ENCODE peak calls at places on chromosomes 5 and 9, in six cellular contexts. S, K, Y, W, T and N are unnamed samples.

GRCh38 chr5:94621763-94622162 is 3.3 kb downstream of the SLF1 start:
- DNase-seq in S (no peak), K (no peak), Y (no peak), W (no peak), T (no peak), N (no peak)

GRCh38 chr9:128103589-128103962 is 24.0 kb downstream of the PTGES2 start:
- DNase-seq in T (no peak), Y (no peak), S (no peak), K (no peak), W (no peak), N (no peak)

GRCh38 chr9:133476531-133476930 is 2.4 kb downstream of the SLC2A6 start:
- DNase-seq in Y (no peak), S (no peak), W (no peak), T (no peak), K (no peak), N (no peak)

GRCh38 chr9:19174127-19174921 is 47.0 kb upstream of the PLIN2 start:
- DNase-seq in Y (peak; percentile 17), T (peak; percentile 48), S (peak; percentile 71), W (peak; percentile 57), K (no peak), N (no peak)

GRCh38 chr5:172778223-172778814 is 7.3 kb upstream of the DUSP1 start:
- DNase-seq in T (peak; percentile 90), S (no peak), W (no peak), Y (no peak), K (no peak), N (no peak)

GRCh38 chr5:155082401-155082800 is 68.8 kb downstream of the KIF4B start:
- DNase-seq in W (no peak), K (no peak), T (no peak), Y (no peak), S (no peak), N (no peak)

GRCh38 chr9:133883356-133883755 is 108.8 kb downstream of the VAV2 start:
- DNase-seq in T (no peak), S (no peak), Y (no peak), K (no peak), W (no peak), N (no peak)

GRCh38 chr9:75826292-75826691 is 64.2 kb upstream of the PCSK5 start:
- DNase-seq in W (no peak), T (no peak), K (no peak), Y (no peak), S (no peak), N (no peak)

GRCh38 chr9:121735065-121735791 is 83.8 kb downstream of the DAB2IP start:
- DNase-seq in T (peak; percentile 60), K (no peak), S (no peak), Y (no peak), W (peak; percentile 3), N (no peak)

GRCh38 chr5:136123236-136123768 is 9.3 kb upstream of the SMAD5 start:
- DNase-seq in T (peak; percentile 70), S (no peak), W (peak; percentile 62), K (no peak), Y (no peak), N (no peak)

GRCh38 chr9:91751922-91752321 is 198.1 kb downstream of the ROR2 start:
- DNase-seq in Y (no peak), W (no peak), K (no peak), S (no peak), T (no peak), N (no peak)

GRCh38 chr5:78757269-78758053 is 108.9 kb upstream of the LHFPL2 start:
- DNase-seq in W (no peak), S (no peak), K (no peak), Y (no peak), T (no peak), N (no peak)

GRCh38 chr5:14463629-14464028 is 118.0 kb upstream of the OTULINL start:
- DNase-seq in Y (no peak), S (no peak), T (no peak), W (peak; percentile 61), K (no peak), N (no peak)

GRCh38 chr5:31280210-31280609 is 86.7 kb downstream of the CDH6 start:
- DNase-seq in S (no peak), Y (no peak), W (no peak), T (no peak), K (no peak), N (no peak)

GRCh38 chr9:108182950-108183381 is 672.8 kb downstream of the ACTL7B start:
- DNase-seq in S (no peak), T (no peak), K (no peak), Y (no peak), W (no peak), N (no peak)

GRCh38 chr5:171272996-171273970 is 35.8 kb upstream of the TLX3 start:
- DNase-seq in W (no peak), Y (no peak), T (peak; percentile 36), S (no peak), K (no peak), N (peak; percentile 13)

GRCh38 chr5:32776203-32776602 is 65.1 kb downstream of the NPR3 start:
- DNase-seq in Y (no peak), W (no peak), S (no peak), K (no peak), T (no peak), N (no peak)

GRCh38 chr5:32785639-32786216 is 74.6 kb downstream of the NPR3 start:
- DNase-seq in Y (no peak), K (no peak), W (no peak), S (no peak), T (peak; percentile 16), N (no peak)

GRCh38 chr9:134434896-134435506 is 108.7 kb downstream of the RXRA start:
- DNase-seq in K (peak; percentile 79), S (no peak), Y (no peak), W (peak; percentile 28), T (peak; percentile 81), N (peak; percentile 80)

GRCh38 chr5:143008809-143009521 is 238.8 kb downstream of the ARHGAP26 start:
- DNase-seq in W (no peak), T (peak; percentile 57), K (no peak), S (peak; percentile 80), Y (peak; percentile 80), N (no peak)

GRCh38 chr5:91182763-91183162 is 200.4 kb downstream of the ARRDC3 start:
- DNase-seq in W (no peak), Y (no peak), K (no peak), S (no peak), T (no peak), N (no peak)

GRCh38 chr5:95773325-95774059 is 42.4 kb downstream of the RHOBTB3 start:
- DNase-seq in W (no peak), S (no peak), Y (no peak), T (no peak), K (no peak), N (no peak)

GRCh38 chr5:178460598-178461425 is 129.4 kb downstream of the COL23A1 start:
- DNase-seq in W (peak; percentile 3), S (peak; percentile 79), Y (peak; percentile 32), T (peak; percentile 75), K (peak; percentile 48), N (no peak)

GRCh38 chr5:135016926-135017325 is 17.1 kb downstream of the PITX1 start:
- DNase-seq in Y (no peak), W (no peak), S (peak; percentile 32), T (no peak), K (no peak), N (no peak)

GRCh38 chr5:135233477-135233876 is 165.6 kb downstream of the MACROH2A1 start:
- DNase-seq in Y (no peak), T (no peak), K (no peak), S (no peak), W (no peak), N (no peak)

GRCh38 chr9:71303351-71303750 is 181.9 kb upstream of the TRPM3 start:
- DNase-seq in K (no peak), W (no peak), S (no peak), Y (no peak), T (no peak), N (no peak)

GRCh38 chr5:172816887-172817418 is 17.1 kb upstream of the ERGIC1 start:
- DNase-seq in S (no peak), T (no peak), Y (no peak), K (no peak), W (no peak), N (no peak)

GRCh38 chr5:74035521-74035937 is 409.5 kb downstream of the ARHGEF28 start:
- DNase-seq in S (no peak), Y (no peak), T (peak; percentile 49), W (peak; percentile 69), K (no peak), N (no peak)

GRCh38 chr5:178739452-178740180 is 9.2 kb upstream of the ZNF354A start:
- DNase-seq in S (no peak), K (no peak), T (no peak), W (no peak), Y (no peak), N (no peak)

GRCh38 chr9:89387970-89388867 is 69.9 kb downstream of the SECISBP2 start:
- DNase-seq in Y (no peak), K (no peak), T (no peak), W (no peak), S (no peak), N (no peak)

GRCh38 chr5:136703706-136704105 is 338.4 kb upstream of the TRPC7 start:
- DNase-seq in W (no peak), K (no peak), T (no peak), S (no peak), Y (no peak), N (no peak)

GRCh38 chr5:176726746-176727527 is 79.7 kb downstream of the TSPAN17 start:
- DNase-seq in W (no peak), S (no peak), Y (no peak), K (no peak), T (no peak), N (no peak)